ENCODE peak calls at places on chromosomes 2 and 18, in ten cellular contexts. T is CD4-positive, CD25-positive, alpha-beta regulatory T cell; W is lung; B is endothelial cell of umbilical vein; E is esophagus squamous epithelium; J is sigmoid colon; F is IMR-90; Q is endodermal cell; G is uterus; Z is kidney. L is an unnamed sample.

GRCh38 chr2:180520206-180520605 is 460.2 kb upstream of the UBE2E3 start:
- DNase-seq in T (no peak), W (no peak), B (peak; percentile 21), E (no peak), J (no peak), F (peak; percentile 18), Q (peak; percentile 52), G (no peak), Z (no peak), L (no peak)

GRCh38 chr18:9643549-9643948 is 29.2 kb upstream of the PPP4R1 start:
- DNase-seq in T (no peak), W (peak; percentile 67), B (peak; percentile 92), E (no peak), J (no peak), F (peak; percentile 97), Q (peak; percentile 65), G (no peak), Z (no peak), L (no peak)

GRCh38 chr2:30666307-30666874 is 140.9 kb downstream of the CAPN13 start:
- DNase-seq in T (no peak), W (peak; percentile 31), B (peak; percentile 57), E (no peak), J (peak; percentile 85), F (peak; percentile 99), Q (peak; percentile 33), G (peak; percentile 37), Z (no peak), L (no peak)

GRCh38 chr18:62953663-62954062 is 238.3 kb downstream of the PHLPP1 start:
- DNase-seq in T (no peak), W (no peak), B (no peak), E (no peak), J (no peak), F (no peak), Q (no peak), G (no peak), Z (no peak), L (no peak)

GRCh38 chr18:79763407-79763806 is 34.3 kb upstream of the KCNG2 start:
- DNase-seq in T (no peak), W (no peak), B (no peak), E (no peak), J (peak; percentile 1), F (no peak), Q (no peak), G (no peak), Z (no peak), L (no peak)

GRCh38 chr2:191478754-191479679 is 198.9 kb upstream of the NABP1 start:
- DNase-seq in T (no peak), W (peak; percentile 37), B (peak; percentile 66), E (no peak), J (peak; percentile 74), F (peak; percentile 39), Q (peak; percentile 70), G (peak; percentile 63), Z (peak; percentile 71), L (no peak)

GRCh38 chr2:213246665-213247281 is 37.5 kb upstream of the SPAG16 start:
- DNase-seq in T (peak; percentile 54), W (no peak), B (peak; percentile 54), E (no peak), J (no peak), F (peak; percentile 64), Q (peak; percentile 71), G (no peak), Z (no peak), L (no peak)

GRCh38 chr2:133097666-133098065 is 427.7 kb upstream of the LYPD1 start:
- DNase-seq in T (no peak), W (no peak), B (no peak), E (no peak), J (no peak), F (peak; percentile 62), Q (no peak), G (no peak), Z (no peak), L (no peak)

GRCh38 chr18:45110577-45111506 is 430.2 kb downstream of the SETBP1 start:
- DNase-seq in T (no peak), W (no peak), B (no peak), E (no peak), J (peak; percentile 70), F (no peak), Q (no peak), G (peak; percentile 71), Z (no peak), L (no peak)

GRCh38 chr18:45108754-45109153 is 428.1 kb downstream of the SETBP1 start:
- DNase-seq in T (no peak), W (no peak), B (no peak), E (no peak), J (no peak), F (no peak), Q (peak; percentile 49), G (no peak), Z (no peak), L (no peak)

GRCh38 chr18:45107425-45107824 is 426.7 kb downstream of the SETBP1 start:
- DNase-seq in T (no peak), W (no peak), B (no peak), E (no peak), J (no peak), F (peak; percentile 6), Q (no peak), G (no peak), Z (no peak), L (no peak)

GRCh38 chr18:45111507-45111858 is 430.8 kb downstream of the SETBP1 start:
- DNase-seq in T (no peak), W (no peak), B (no peak), E (no peak), J (no peak), F (no peak), Q (no peak), G (no peak), Z (no peak), L (no peak)

DNA sequence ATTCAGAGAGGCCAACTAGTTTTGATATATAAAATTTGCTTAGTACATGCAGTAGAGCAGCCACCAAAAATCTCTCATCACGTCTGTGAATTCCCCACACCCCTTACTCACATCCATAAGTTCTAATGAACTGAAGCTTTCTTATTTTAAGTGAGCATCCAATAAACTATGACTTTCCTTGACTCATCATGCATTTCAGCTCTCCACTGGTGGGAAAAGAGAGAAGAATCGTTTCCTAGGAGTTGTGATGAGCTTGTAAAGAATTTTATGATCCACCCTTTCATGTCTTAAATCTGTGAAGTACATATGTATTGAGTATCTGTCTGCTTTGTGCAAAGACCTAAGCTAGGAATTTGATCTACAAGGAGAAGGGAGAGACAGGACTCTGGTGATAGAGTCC is 428.6 kb downstream of the SETBP1 start:
- DNase-seq in T (no peak), W (no peak), B (no peak), E (no peak), J (no peak), F (no peak), Q (no peak), G (no peak), Z (no peak), L (no peak)
- H3K36me3 ChIP-seq in T (no peaks in the 10 kb centered on the region), W (no peaks in the 10 kb centered on the region), B (no peaks in the 10 kb centered on the region), E (no peaks in the 10 kb centered on the region), J (no peaks in the 10 kb centered on the region), F (no peaks in the 10 kb centered on the region), Q (no peaks in the 10 kb centered on the region), G (no peaks in the 10 kb centered on the region), Z (no peaks in the 10 kb centered on the region), L (no peaks in the 10 kb centered on the region)

GRCh38 chr2:13654416-13654815 is 937.7 kb downstream of the TRIB2 start:
- DNase-seq in T (no peak), W (no peak), B (no peak), E (no peak), J (no peak), F (no peak), Q (no peak), G (no peak), Z (no peak), L (no peak)

GRCh38 chr2:13650586-13651180 is 933.9 kb downstream of the TRIB2 start:
- DNase-seq in T (no peak), W (no peak), B (no peak), E (no peak), J (no peak), F (no peak), Q (peak; percentile 80), G (no peak), Z (no peak), L (no peak)

GRCh38 chr2:13651684-13652131 is 935.0 kb downstream of the TRIB2 start:
- DNase-seq in T (no peak), W (no peak), B (no peak), E (no peak), J (no peak), F (no peak), Q (no peak), G (no peak), Z (no peak), L (no peak)

GRCh38 chr2:13652531-13653313 is 936.0 kb downstream of the TRIB2 start:
- DNase-seq in T (no peak), W (no peak), B (no peak), E (no peak), J (no peak), F (peak; percentile 73), Q (peak; percentile 80), G (no peak), Z (no peak), L (no peak)
- H3K4me3 ChIP-seq in T (no peak overlapping the region), W (no peak overlapping the region), B (no peak overlapping the region), E (no peak overlapping the region), J (no peak overlapping the region), F (no peak overlapping the region), Q (no peak overlapping the region), G (no peak overlapping the region), Z (no peak overlapping the region), L (no peak overlapping the region)

GRCh38 chr2:73888388-73888787 is 4.4 kb upstream of the ACTG2 start:
- DNase-seq in T (no peak), W (no peak), B (no peak), E (no peak), J (no peak), F (no peak), Q (no peak), G (no peak), Z (no peak), L (no peak)
- H3K4me1 ChIP-seq in T (no peaks in the 10 kb centered on the region), W (no peaks in the 10 kb centered on the region), B (no peaks in the 10 kb centered on the region), E (no peaks in the 10 kb centered on the region), J (peaks cover 52% of the 10 kb centered on the region), F (peaks cover 17% of the 10 kb centered on the region), Q (no peaks in the 10 kb centered on the region), G (no peaks in the 10 kb centered on the region), Z (no peaks in the 10 kb centered on the region), L (peaks cover 3% of the 10 kb centered on the region)

GRCh38 chr18:76860411-76860810 is 38.1 kb downstream of the ZNF236 start:
- DNase-seq in T (no peak), W (no peak), B (no peak), E (no peak), J (no peak), F (no peak), Q (no peak), G (no peak), Z (no peak), L (no peak)

GRCh38 chr18:76857476-76857875 is 35.1 kb downstream of the ZNF236 start:
- DNase-seq in T (no peak), W (no peak), B (no peak), E (no peak), J (no peak), F (no peak), Q (no peak), G (no peak), Z (no peak), L (no peak)

DNA sequence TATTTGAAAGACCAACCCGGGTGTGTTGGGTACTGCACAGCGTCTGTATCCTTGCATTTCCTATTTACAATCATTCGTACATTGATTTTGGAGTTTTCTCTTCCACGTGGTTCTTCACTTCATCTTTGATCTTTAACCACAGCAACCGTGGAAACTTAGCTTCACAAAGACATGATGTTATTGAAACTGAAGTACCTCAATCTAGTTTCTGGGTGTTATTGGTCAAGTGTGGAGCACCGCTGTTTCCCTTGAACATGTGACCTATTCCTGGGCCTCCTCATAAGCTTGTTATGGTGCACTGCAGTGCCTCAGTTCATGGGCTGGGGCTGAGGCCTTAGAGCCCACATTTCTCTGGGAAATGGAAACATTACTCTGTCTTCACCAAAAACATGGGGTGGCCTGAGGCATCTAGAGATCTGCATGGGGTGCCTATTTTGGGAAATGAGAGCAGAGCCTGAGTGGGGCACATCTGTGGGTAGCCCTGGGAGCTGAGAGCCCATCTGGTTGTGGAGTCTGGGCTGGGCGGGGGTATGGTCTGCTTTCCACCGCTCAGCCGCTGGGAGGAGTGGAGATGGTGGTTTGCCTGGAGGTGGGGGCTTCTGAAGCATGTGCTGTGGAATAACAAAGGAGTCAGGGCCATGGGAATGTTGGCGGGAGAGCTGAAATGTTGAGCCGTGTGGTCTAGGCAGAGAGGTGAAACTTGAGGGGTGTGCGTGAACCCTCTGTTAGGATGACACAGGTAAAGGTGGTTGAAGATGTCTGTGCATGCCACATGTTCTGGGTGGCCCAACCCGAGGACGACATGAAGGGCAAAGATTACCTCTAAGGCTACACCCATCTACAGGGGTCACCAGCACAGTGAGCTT is 37.4 kb downstream of the ZNF236 start:
- DNase-seq in T (no peak), W (no peak), B (no peak), E (no peak), J (no peak), F (no peak), Q (no peak), G (no peak), Z (no peak), L (no peak)
- H3K36me3 ChIP-seq in T (peaks cover 34% of the 10 kb centered on the region), W (peaks cover 12% of the 10 kb centered on the region), B (no peaks in the 10 kb centered on the region), E (peaks cover 73% of the 10 kb centered on the region), J (peaks cover 11% of the 10 kb centered on the region), F (peaks cover 11% of the 10 kb centered on the region), Q (peaks cover 44% of the 10 kb centered on the region), G (no peaks in the 10 kb centered on the region), Z (peaks cover 12% of the 10 kb centered on the region), L (peaks cover 9% of the 10 kb centered on the region)

L was measured in thoracic aorta.